ENCODE peak calls at places on chromosomes 12 and 14, in six cellular contexts. B, E, C, I, O and A are unnamed samples.

GRCh38 chr12:57708296-57708695 is 14.4 kb downstream of the OS9 start:
- DNase-seq in B (no peak), E (no peak), C (no peak), I (no peak), O (no peak), A (no peak)

GRCh38 chr14:92753250-92753649 is 4.8 kb upstream of the LGMN start:
- DNase-seq in B (no peak), E (no peak), C (no peak), I (no peak), O (no peak), A (no peak)

GRCh38 chr12:53502331-53502730 is 1.2 kb downstream of the TARBP2 start:
- DNase-seq in B (no peak), E (no peak), C (no peak), I (no peak), O (no peak), A (no peak)

GRCh38 chr14:104532191-104532555 is 47.4 kb upstream of the C14orf180 start:
- DNase-seq in B (peak; percentile 55), E (no peak), C (no peak), I (no peak), O (no peak), A (no peak)

GRCh38 chr14:20707622-20708021 is 19.1 kb downstream of the ANG start:
- DNase-seq in B (peak; percentile 32), E (no peak), C (peak; percentile 22), I (no peak), O (peak; percentile 16), A (no peak)

GRCh38 chr12:97763113-97763512 is 300.5 kb downstream of the RMST start:
- DNase-seq in B (no peak), E (no peak), C (no peak), I (no peak), O (no peak), A (no peak)

GRCh38 chr14:91890291-91890749 is 23.0 kb upstream of the TC2N start:
- DNase-seq in B (no peak), E (no peak), C (no peak), I (no peak), O (no peak), A (no peak)

GRCh38 chr12:12819752-12820311 is 6.7 kb downstream of the DDX47 start:
- DNase-seq in B (peak; percentile 86), E (no peak), C (peak; percentile 99), I (peak; percentile 56), O (peak; percentile 83), A (no peak)

GRCh38 chr14:61570188-61570960 is 124.9 kb upstream of the HIF1A start:
- DNase-seq in B (no peak), E (no peak), C (no peak), I (no peak), O (no peak), A (no peak)

GRCh38 chr14:72788255-72788654 is 105.6 kb downstream of the DPF3 start:
- DNase-seq in B (no peak), E (no peak), C (no peak), I (no peak), O (no peak), A (no peak)

GRCh38 chr12:12954361-12954760 is 2.4 kb upstream of the GPRC5D start:
- DNase-seq in B (no peak), E (no peak), C (peak; percentile 36), I (no peak), O (peak; percentile 28), A (no peak)

GRCh38 chr14:54420478-54421116 is 20.6 kb downstream of the CNIH1 start:
- DNase-seq in B (peak; percentile 34), E (peak; percentile 45), C (peak; percentile 56), I (no peak), O (peak; percentile 53), A (no peak)

GRCh38 chr12:28698541-28698940 is 450.5 kb upstream of the FAR2 start:
- DNase-seq in B (no peak), E (no peak), C (no peak), I (no peak), O (no peak), A (no peak)